ENCODE peak calls at places on chromosomes 12 and 14, in five cellular contexts. P, M, J, F and Y are unnamed samples.

GRCh38 chr12:47236109-47236714 is 156.5 kb upstream of the AMIGO2 start:
- DNase-seq in P (no peak), M (peak; percentile 88), J (no peak), F (no peak), Y (no peak)

GRCh38 chr12:89695100-89695499 is 13.5 kb downstream of the ATP2B1 start:
- DNase-seq in P (no peak), M (peak; percentile 77), J (no peak), F (no peak), Y (no peak)

GRCh38 chr12:57165741-57166140 is 18.3 kb upstream of the LRP1-AS start:
- DNase-seq in P (no peak), M (no peak), J (no peak), F (no peak), Y (no peak)

GRCh38 chr14:22808388-22809209 is 6.6 kb downstream of the SLC7A7 start:
- DNase-seq in P (no peak), M (no peak), J (no peak), F (no peak), Y (peak; percentile 52)

GRCh38 chr12:197347-197746 is 16.6 kb downstream of the SLC6A12 start:
- DNase-seq in P (no peak), M (no peak), J (no peak), F (no peak), Y (no peak)

GRCh38 chr12:117069926-117070900 is 29.0 kb downstream of the TESC start:
- DNase-seq in P (no peak), M (no peak), J (no peak), F (no peak), Y (no peak)

GRCh38 chr14:23321572-23322547 is 603 bp downstream of the PABPN1 start:
- DNase-seq in P (peak; percentile 78), M (peak; percentile 54), J (no peak), F (peak; percentile 74), Y (peak; percentile 71)

GRCh38 chr12:59194794-59195193 is 274.5 kb upstream of the LRIG3 start:
- DNase-seq in P (no peak), M (no peak), J (no peak), F (no peak), Y (no peak)

GRCh38 chr12:106179086-106179485 is 40.3 kb upstream of the NUAK1 start:
- DNase-seq in P (no peak), M (no peak), J (no peak), F (no peak), Y (peak; percentile 38)
- TF ChIP-seq MXI1 in P (no peak), M (no peak), J (no peak), F (no peak), Y (no peak)

DNA sequence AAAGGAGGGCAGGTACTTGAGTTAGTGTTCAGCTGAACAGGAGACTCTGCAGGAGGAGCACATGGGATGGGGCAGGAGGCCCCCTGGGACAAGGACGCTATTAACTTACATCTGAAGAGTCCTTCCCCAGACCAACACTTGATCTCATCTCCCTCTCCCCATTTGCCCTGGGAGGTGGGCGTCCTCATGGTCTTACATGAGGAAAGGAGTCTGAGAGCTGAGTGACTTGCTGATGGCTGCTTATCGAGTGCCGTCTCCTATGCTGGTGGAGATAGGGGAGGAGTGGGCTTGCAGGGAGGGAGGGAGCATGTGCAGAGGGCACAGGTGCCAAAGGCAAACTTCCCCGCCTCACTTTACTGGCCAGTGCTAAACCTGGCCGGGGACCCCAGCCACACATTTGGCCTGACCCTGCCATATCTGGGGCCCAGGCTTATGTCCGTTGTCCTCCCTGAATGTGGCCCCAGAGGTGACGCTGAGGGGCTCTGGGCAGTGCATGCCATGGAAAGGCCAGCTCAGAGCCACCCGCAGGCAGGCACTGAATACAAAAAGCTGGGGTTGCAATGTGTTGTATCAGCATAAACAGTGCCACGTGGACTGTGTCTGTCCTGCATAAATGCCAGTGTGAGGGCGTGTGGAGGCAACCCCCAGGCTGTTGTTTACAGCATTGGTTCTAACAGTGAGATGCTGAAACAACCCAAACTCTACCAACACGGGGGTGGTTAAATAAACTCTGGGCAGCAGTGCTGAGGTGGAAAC is 29.4 kb downstream of the FAIM2 start:
- DNase-seq in P (no peak), M (peak; percentile 21), J (no peak), F (no peak), Y (no peak)
- TF ChIP-seq MXI1 in P (no peak), M (peak; percentile 13), J (no peak), F (peak; percentile 42), Y (no peak)

GRCh38 chr12:76023069-76023690 is 8.4 kb downstream of the PHLDA1 start:
- DNase-seq in P (no peak), M (no peak), J (no peak), F (no peak), Y (no peak)

GRCh38 chr12:76018111-76018510 is 13.5 kb downstream of the PHLDA1 start:
- DNase-seq in P (no peak), M (peak; percentile 61), J (no peak), F (no peak), Y (peak; percentile 61)

GRCh38 chr12:76018672-76019071 is 12.9 kb downstream of the PHLDA1 start:
- DNase-seq in P (no peak), M (no peak), J (no peak), F (no peak), Y (no peak)

GRCh38 chr12:76020731-76021672 is 10.6 kb downstream of the PHLDA1 start:
- DNase-seq in P (no peak), M (peak; percentile 99), J (peak; percentile 19), F (no peak), Y (no peak)

GRCh38 chr12:76020281-76020680 is 11.3 kb downstream of the PHLDA1 start:
- DNase-seq in P (no peak), M (peak; percentile 80), J (peak; percentile 15), F (no peak), Y (no peak)
- TF ChIP-seq MXI1 in P (no peak), M (no peak), J (no peak), F (no peak), Y (no peak)

GRCh38 chr14:101965145-101965531 is 765 bp downstream of the DYNC1H1 start:
- DNase-seq in P (peak; percentile 11), M (peak; percentile 57), J (no peak), F (peak; percentile 79), Y (peak; percentile 54)
- TF ChIP-seq MXI1 in P (no peak), M (no peak), J (no peak), F (no peak), Y (no peak)

GRCh38 chr14:61491224-61491623 is 169.8 kb downstream of the PRKCH start:
- DNase-seq in P (no peak), M (no peak), J (no peak), F (no peak), Y (peak; percentile 84)

GRCh38 chr14:61491876-61492440 is 170.6 kb downstream of the PRKCH start:
- DNase-seq in P (no peak), M (no peak), J (no peak), F (no peak), Y (no peak)

GRCh38 chr14:61493996-61494395 is 172.6 kb downstream of the PRKCH start:
- DNase-seq in P (no peak), M (peak; percentile 23), J (no peak), F (no peak), Y (no peak)

GRCh38 chr14:61492474-61492873 is 171.1 kb downstream of the PRKCH start:
- DNase-seq in P (no peak), M (no peak), J (no peak), F (no peak), Y (no peak)

DNA sequence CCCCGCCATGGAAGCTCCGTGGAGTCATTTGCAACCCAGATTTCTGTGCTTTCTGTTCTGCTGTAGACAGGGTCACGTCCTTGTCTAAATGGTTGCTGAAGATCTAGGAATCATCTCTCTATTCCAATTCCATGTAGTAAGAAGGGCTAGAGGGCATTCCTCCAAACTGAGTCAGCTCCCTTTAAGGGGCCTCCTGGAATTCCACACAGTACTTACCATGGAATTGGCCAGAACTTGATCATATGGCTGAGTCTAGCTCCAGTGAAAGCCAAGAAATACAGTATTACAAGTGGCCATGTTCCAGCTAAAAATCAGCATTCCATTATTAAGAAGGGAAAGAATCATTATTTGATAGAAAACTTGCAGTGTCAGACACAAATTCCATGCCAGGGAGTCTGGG is 171.9 kb downstream of the PRKCH start:
- DNase-seq in P (no peak), M (peak; percentile 94), J (no peak), F (no peak), Y (no peak)
- TF ChIP-seq MXI1 in P (no peak), M (no peak), J (no peak), F (no peak), Y (no peak)

DNA sequence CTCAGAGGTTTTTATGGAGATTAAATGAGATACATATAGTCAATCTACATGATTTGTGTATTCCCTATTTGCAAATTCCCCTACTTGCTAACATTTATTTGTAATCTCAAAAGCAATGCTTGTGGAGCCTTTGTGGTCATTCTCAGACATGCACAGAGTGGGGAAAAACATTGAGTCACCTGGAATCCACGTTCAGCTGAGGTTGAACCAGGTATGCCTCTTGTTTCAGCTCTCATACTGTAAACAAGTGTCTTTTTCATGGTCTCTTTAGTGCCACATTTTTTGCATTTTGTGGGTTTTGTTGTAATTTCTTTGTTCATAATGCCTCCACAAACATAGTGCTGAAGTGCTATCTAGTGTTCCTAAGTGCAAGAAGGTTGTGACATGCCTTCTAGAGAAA is 181.9 kb downstream of the BCAT1 start:
- DNase-seq in P (no peak), M (no peak), J (no peak), F (no peak), Y (peak; percentile 22)
- TF ChIP-seq MXI1 in P (no peak), M (no peak), J (no peak), F (no peak), Y (no peak)

DNA sequence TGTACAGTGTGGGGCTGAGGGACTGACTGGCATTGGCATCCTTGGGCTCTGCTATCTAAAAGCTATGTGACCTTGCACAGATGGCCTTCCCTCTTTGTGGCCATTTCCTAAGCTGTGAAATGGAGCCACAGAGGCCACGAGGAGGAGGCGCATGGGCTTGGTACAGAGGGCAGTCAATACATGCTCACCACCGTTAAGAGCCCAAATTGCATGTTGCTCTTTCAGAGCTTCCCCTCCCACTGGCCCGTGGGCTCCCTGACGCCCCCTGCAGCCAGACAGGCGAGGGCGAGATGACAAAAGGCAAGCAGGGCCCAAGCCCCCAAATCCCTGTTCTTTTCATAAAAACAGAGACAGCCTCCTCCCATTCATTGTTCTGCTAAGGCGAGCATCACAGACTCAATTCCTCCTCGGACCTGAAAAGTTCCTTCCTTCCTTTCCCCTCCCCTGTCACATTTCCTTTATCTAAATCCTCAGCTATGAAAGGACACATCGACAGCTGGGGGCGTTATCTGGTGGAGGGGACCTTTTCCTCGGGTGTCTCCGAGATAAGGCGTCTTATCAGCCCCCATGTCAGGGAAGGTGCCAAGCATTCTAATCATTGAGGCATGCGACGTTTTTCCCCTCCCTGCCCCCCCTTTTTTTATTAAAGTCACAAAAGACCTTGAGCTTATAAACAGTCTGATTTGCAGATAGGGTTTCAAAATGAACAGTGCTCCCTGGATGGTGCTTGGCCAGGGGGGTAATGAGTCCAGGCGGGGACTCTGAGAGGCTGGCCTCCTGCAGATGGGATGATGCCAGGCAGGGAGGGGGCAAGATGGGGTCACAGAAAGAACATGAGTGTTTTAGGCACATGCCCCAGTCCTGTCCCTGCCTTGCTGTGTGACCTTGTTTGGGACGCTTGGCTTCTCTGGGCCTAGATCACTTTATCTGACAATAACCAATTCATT is 26.4 kb downstream of the FAM222A start:
- DNase-seq in P (peak; percentile 63), M (no peak), J (no peak), F (peak; percentile 59), Y (no peak)
- TF ChIP-seq MXI1 in P (no peak), M (no peak), J (no peak), F (no peak), Y (no peak)